ENCODE peak calls at places on chromosomes 11 and 22, in seven cellular contexts. One of them, this sample, is unnamed.

GRCh38 chr11:34757026-34757451 is 136.1 kb downstream of the EHF start:
- DNase-seq in GM06990: no peak
- DNase-seq in IMR-90: no peak
- DNase-seq in fibroblast of lung: peak
- DNase-seq in keratinocyte: no peak
- DNase-seq in omental fat pad: no peak
- DNase-seq in nephron progenitor cell: no peak
- DNase-seq in this sample: no peak

GRCh38 chr22:49949914-49950292 is 10.7 kb upstream of the PIM3 start:
- DNase-seq in GM06990: no peak
- DNase-seq in IMR-90: no peak
- DNase-seq in fibroblast of lung: no peak
- DNase-seq in keratinocyte: no peak
- DNase-seq in omental fat pad: no peak
- DNase-seq in nephron progenitor cell: no peak
- DNase-seq in this sample: no peak

GRCh38 chr11:57407010-57407409 is 16.6 kb upstream of the PRG2 start:
- DNase-seq in GM06990: no peak
- DNase-seq in IMR-90: no peak
- DNase-seq in fibroblast of lung: no peak
- DNase-seq in keratinocyte: no peak
- DNase-seq in omental fat pad: no peak
- DNase-seq in nephron progenitor cell: no peak
- DNase-seq in this sample: no peak

GRCh38 chr22:40477683-40478348 is 107.4 kb downstream of the SGSM3 start:
- DNase-seq in GM06990: no peak
- DNase-seq in IMR-90: no peak
- DNase-seq in fibroblast of lung: no peak
- DNase-seq in keratinocyte: no peak
- DNase-seq in omental fat pad: no peak
- DNase-seq in nephron progenitor cell: no peak
- DNase-seq in this sample: no peak

GRCh38 chr11:105937738-105938137 is 84.3 kb downstream of the MSANTD4 start:
- DNase-seq in GM06990: no peak
- DNase-seq in IMR-90: peak
- DNase-seq in fibroblast of lung: peak
- DNase-seq in keratinocyte: no peak
- DNase-seq in omental fat pad: no peak
- DNase-seq in nephron progenitor cell: no peak
- DNase-seq in this sample: no peak

GRCh38 chr11:57345555-57346151 is 7.5 kb downstream of the P2RX3 start:
- DNase-seq in GM06990: no peak
- DNase-seq in IMR-90: peak
- DNase-seq in fibroblast of lung: peak
- DNase-seq in keratinocyte: no peak
- DNase-seq in omental fat pad: peak
- DNase-seq in nephron progenitor cell: peak
- DNase-seq in this sample: peak

GRCh38 chr11:112025682-112026081 is 474 bp downstream of the DLAT start:
- DNase-seq in GM06990: no peak
- DNase-seq in IMR-90: peak
- DNase-seq in fibroblast of lung: peak
- DNase-seq in keratinocyte: no peak
- DNase-seq in omental fat pad: no peak
- DNase-seq in nephron progenitor cell: no peak
- DNase-seq in this sample: peak

GRCh38 chr11:36724742-36725387 is 126.8 kb upstream of the RAG2 start:
- DNase-seq in GM06990: peak
- DNase-seq in IMR-90: no peak
- DNase-seq in fibroblast of lung: no peak
- DNase-seq in keratinocyte: no peak
- DNase-seq in omental fat pad: no peak
- DNase-seq in nephron progenitor cell: no peak
- DNase-seq in this sample: peak

GRCh38 chr11:75431533-75432525 is 1.2 kb downstream of the KLHL35 start:
- DNase-seq in GM06990: no peak
- DNase-seq in IMR-90: no peak
- DNase-seq in fibroblast of lung: no peak
- DNase-seq in keratinocyte: no peak
- DNase-seq in omental fat pad: no peak
- DNase-seq in nephron progenitor cell: no peak
- DNase-seq in this sample: no peak

GRCh38 chr11:57638811-57639320 is 10.8 kb downstream of the YPEL4 start:
- DNase-seq in GM06990: no peak
- DNase-seq in IMR-90: no peak
- DNase-seq in fibroblast of lung: no peak
- DNase-seq in keratinocyte: no peak
- DNase-seq in omental fat pad: no peak
- DNase-seq in nephron progenitor cell: peak
- DNase-seq in this sample: peak

GRCh38 chr11:63866211-63866610 is 27.3 kb downstream of the MARK2 start:
- DNase-seq in GM06990: peak
- DNase-seq in IMR-90: peak
- DNase-seq in fibroblast of lung: peak
- DNase-seq in keratinocyte: no peak
- DNase-seq in omental fat pad: no peak
- DNase-seq in nephron progenitor cell: no peak
- DNase-seq in this sample: peak

GRCh38 chr11:5923789-5924188 is 18.3 kb upstream of the OR56A3 start:
- DNase-seq in GM06990: no peak
- DNase-seq in IMR-90: no peak
- DNase-seq in fibroblast of lung: no peak
- DNase-seq in keratinocyte: no peak
- DNase-seq in omental fat pad: no peak
- DNase-seq in nephron progenitor cell: no peak
- DNase-seq in this sample: no peak

GRCh38 chr11:20158597-20159257 is 1.5 kb downstream of the DBX1 start:
- DNase-seq in GM06990: no peak
- DNase-seq in IMR-90: peak
- DNase-seq in fibroblast of lung: peak
- DNase-seq in keratinocyte: no peak
- DNase-seq in omental fat pad: no peak
- DNase-seq in nephron progenitor cell: peak
- DNase-seq in this sample: peak

GRCh38 chr11:843818-844692 is 1.4 kb downstream of the TSPAN4 start:
- DNase-seq in GM06990: no peak
- DNase-seq in IMR-90: peak
- DNase-seq in fibroblast of lung: peak
- DNase-seq in keratinocyte: no peak
- DNase-seq in omental fat pad: peak
- DNase-seq in nephron progenitor cell: peak
- DNase-seq in this sample: no peak

GRCh38 chr11:109733245-109733644 is 311.3 kb downstream of the C11orf87 start:
- DNase-seq in GM06990: no peak
- DNase-seq in IMR-90: peak
- DNase-seq in fibroblast of lung: peak
- DNase-seq in keratinocyte: no peak
- DNase-seq in omental fat pad: no peak
- DNase-seq in nephron progenitor cell: no peak
- DNase-seq in this sample: no peak

GRCh38 chr11:62958547-62959071 is 26.2 kb downstream of the SLC22A6 start:
- DNase-seq in GM06990: no peak
- DNase-seq in IMR-90: peak
- DNase-seq in fibroblast of lung: peak
- DNase-seq in keratinocyte: no peak
- DNase-seq in omental fat pad: no peak
- DNase-seq in nephron progenitor cell: peak
- DNase-seq in this sample: no peak

GRCh38 chr11:130480166-130480565 is 31.7 kb downstream of the ADAMTS15 start:
- DNase-seq in GM06990: no peak
- DNase-seq in IMR-90: peak
- DNase-seq in fibroblast of lung: no peak
- DNase-seq in keratinocyte: no peak
- DNase-seq in omental fat pad: no peak
- DNase-seq in nephron progenitor cell: no peak
- DNase-seq in this sample: no peak

DNA sequence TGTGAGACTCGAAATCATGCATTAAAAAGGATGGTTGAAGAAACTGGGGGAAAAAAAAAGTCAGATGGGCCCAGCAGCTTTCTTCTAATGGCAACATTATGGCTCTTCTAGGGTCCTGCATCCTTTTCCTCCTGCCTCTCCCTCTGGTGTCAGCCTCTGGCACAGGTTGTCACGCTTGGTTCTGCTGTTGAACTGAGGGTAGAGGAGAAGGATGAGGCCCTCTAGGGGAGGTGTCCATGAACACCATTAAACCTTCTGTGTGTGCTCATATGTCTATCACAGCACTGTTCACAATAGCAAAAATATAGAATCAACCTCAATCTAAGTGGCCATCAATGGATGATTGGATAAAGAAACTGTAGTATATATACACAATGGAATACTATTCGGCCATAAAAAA is 36.0 kb downstream of the BUD13 start:
- DNase-seq in GM06990: no peak
- DNase-seq in IMR-90: no peak
- DNase-seq in fibroblast of lung: no peak
- DNase-seq in keratinocyte: no peak
- DNase-seq in omental fat pad: no peak
- DNase-seq in nephron progenitor cell: no peak
- DNase-seq in this sample: no peak
- TF ChIP-seq CTCF in GM06990: peak
- TF ChIP-seq CTCF in IMR-90: no peak
- TF ChIP-seq CTCF in fibroblast of lung: no peak
- TF ChIP-seq CTCF in keratinocyte: peak
- TF ChIP-seq CTCF in omental fat pad: no peak
- TF ChIP-seq CTCF in nephron progenitor cell: no peak
- TF ChIP-seq CTCF in this sample: no peak

GRCh38 chr11:95100856-95101507 is 11.3 kb downstream of the ENDOD1 start:
- DNase-seq in GM06990: no peak
- DNase-seq in IMR-90: no peak
- DNase-seq in fibroblast of lung: no peak
- DNase-seq in keratinocyte: no peak
- DNase-seq in omental fat pad: no peak
- DNase-seq in nephron progenitor cell: no peak
- DNase-seq in this sample: no peak

GRCh38 chr11:95104121-95104830 is 14.6 kb downstream of the ENDOD1 start:
- DNase-seq in GM06990: no peak
- DNase-seq in IMR-90: no peak
- DNase-seq in fibroblast of lung: no peak
- DNase-seq in keratinocyte: no peak
- DNase-seq in omental fat pad: no peak
- DNase-seq in nephron progenitor cell: no peak
- DNase-seq in this sample: no peak

GRCh38 chr11:95108159-95108611 is 18.5 kb downstream of the ENDOD1 start:
- DNase-seq in GM06990: no peak
- DNase-seq in IMR-90: peak
- DNase-seq in fibroblast of lung: peak
- DNase-seq in keratinocyte: no peak
- DNase-seq in omental fat pad: no peak
- DNase-seq in nephron progenitor cell: no peak
- DNase-seq in this sample: no peak

GRCh38 chr11:95101935-95102334 is 12.3 kb downstream of the ENDOD1 start:
- DNase-seq in GM06990: no peak
- DNase-seq in IMR-90: no peak
- DNase-seq in fibroblast of lung: no peak
- DNase-seq in keratinocyte: no peak
- DNase-seq in omental fat pad: no peak
- DNase-seq in nephron progenitor cell: no peak
- DNase-seq in this sample: no peak

DNA sequence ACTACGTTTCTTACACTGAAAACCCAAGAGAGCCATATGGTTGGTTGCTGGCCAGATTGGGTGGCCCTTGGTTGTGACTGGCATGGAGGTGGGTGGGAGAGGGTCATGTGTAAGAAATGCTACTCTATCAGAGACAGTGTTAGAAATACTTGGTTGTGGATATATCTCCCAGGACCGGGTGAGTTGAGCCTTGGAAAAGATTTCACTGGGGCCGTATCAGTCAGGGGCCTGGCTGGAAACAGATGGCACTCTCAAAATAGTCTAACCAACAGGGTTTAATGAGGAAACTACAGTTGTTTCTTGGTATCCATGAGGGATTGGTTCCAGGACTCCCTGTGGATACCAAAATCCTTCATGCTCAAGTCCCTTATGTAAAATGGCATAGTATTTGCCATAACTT is 15.3 kb downstream of the ENDOD1 start:
- DNase-seq in GM06990: no peak
- DNase-seq in IMR-90: no peak
- DNase-seq in fibroblast of lung: no peak
- DNase-seq in keratinocyte: no peak
- DNase-seq in omental fat pad: no peak
- DNase-seq in nephron progenitor cell: no peak
- DNase-seq in this sample: no peak
- TF ChIP-seq CTCF in GM06990: no peak
- TF ChIP-seq CTCF in IMR-90: no peak
- TF ChIP-seq CTCF in fibroblast of lung: no peak
- TF ChIP-seq CTCF in keratinocyte: no peak
- TF ChIP-seq CTCF in omental fat pad: no peak
- TF ChIP-seq CTCF in nephron progenitor cell: no peak
- TF ChIP-seq CTCF in this sample: no peak

DNA sequence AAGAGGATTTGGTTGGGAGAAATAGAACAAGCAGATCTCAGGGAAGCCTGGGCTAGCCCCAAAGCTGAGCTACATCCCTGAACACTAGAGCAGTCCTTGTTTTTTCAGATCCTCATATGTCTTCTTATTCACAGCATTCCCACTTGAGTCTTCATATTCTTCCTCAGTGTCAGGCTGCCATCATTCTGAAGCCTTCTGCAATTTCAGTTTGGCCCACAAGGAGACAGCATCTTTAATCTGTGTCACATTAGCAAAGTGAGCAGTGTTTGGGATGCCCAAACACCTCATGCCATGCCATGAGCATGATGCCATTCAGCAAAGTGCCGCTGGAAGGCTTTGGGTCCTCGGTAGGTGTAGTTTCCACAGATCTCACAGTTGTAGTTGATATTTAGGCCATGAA is 56.6 kb downstream of the SCN3B start:
- DNase-seq in GM06990: no peak
- DNase-seq in IMR-90: no peak
- DNase-seq in fibroblast of lung: no peak
- DNase-seq in keratinocyte: no peak
- DNase-seq in omental fat pad: no peak
- DNase-seq in nephron progenitor cell: no peak
- DNase-seq in this sample: no peak
- TF ChIP-seq CTCF in GM06990: no peak
- TF ChIP-seq CTCF in IMR-90: no peak
- TF ChIP-seq CTCF in fibroblast of lung: no peak
- TF ChIP-seq CTCF in keratinocyte: peak
- TF ChIP-seq CTCF in omental fat pad: no peak
- TF ChIP-seq CTCF in nephron progenitor cell: no peak
- TF ChIP-seq CTCF in this sample: no peak

DNA sequence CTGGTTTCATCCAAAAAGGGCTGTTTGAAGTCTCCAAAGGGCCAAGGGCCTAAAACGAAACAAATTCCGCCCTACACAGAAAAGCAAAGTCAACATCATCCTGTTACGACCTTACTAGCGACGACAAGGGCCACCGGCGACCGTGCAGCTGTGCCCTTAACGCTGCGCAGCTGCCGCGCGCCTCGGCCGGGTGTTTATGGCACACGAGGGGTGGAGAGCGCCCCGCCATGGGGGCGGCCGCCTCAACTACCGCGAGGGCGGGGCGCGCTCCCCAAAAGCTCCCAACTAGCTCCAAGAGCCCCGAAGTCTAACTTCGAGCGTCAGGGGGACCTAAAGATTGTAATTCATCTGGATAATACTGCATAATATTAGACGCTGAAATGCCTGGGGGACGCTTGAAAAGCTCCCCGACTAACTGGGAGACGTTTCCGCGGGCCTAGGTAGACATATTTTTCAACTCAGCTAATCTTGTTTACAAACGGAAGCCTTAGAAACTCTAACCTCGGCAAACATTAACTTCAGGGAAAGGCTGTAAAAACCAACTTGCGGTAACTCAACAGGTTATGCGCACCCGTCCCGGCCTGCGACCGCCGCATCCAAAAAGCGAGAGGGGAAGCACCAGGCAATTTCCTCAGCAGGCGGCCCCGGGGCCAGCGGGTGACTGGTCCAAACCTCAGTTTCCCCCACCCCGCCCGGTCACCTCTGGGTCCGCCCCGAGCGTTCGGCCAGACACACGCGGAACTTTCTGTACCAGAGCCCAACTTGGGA is 688 bp downstream of the TMEM123 start:
- DNase-seq in GM06990: peak
- DNase-seq in IMR-90: peak
- DNase-seq in fibroblast of lung: peak
- DNase-seq in keratinocyte: no peak
- DNase-seq in omental fat pad: peak
- DNase-seq in nephron progenitor cell: peak
- DNase-seq in this sample: peak
- TF ChIP-seq CTCF in GM06990: peak
- TF ChIP-seq CTCF in IMR-90: peak
- TF ChIP-seq CTCF in fibroblast of lung: no peak
- TF ChIP-seq CTCF in keratinocyte: no peak
- TF ChIP-seq CTCF in omental fat pad: no peak
- TF ChIP-seq CTCF in nephron progenitor cell: no peak
- TF ChIP-seq CTCF in this sample: peak